ENCODE peak calls at places on chromosomes 16 and 17, in seven cellular contexts. One of them, this sample, is unnamed.

GRCh38 chr17:3558603-3559269 is 1.1 kb upstream of the TRPV3 start:
- DNase-seq in stimulated activated CD8-positive, alpha-beta memory T cell treated with anti-CD3 and anti-CD28 coated beads, Interleukin-12 subunit alpha, Interleukin-12 subunit beta, amount 100 ng/mL, for 1 hour: no peak
- DNase-seq in BJ: no peak
- DNase-seq in GM10248: peak
- DNase-seq in stimulated activated CD4-positive, alpha-beta T cell treated with anti-CD3 and anti-CD28 coated beads, Interleukin-4, amount 100 ng/mL, for 1 hour: peak
- DNase-seq in RCC 7860: peak
- DNase-seq in B cell: peak
- DNase-seq in this sample: peak

GRCh38 chr16:86764551-86764950 is 186.2 kb downstream of the FOXL1 start:
- DNase-seq in B cell: no peak
- DNase-seq in stimulated activated CD4-positive, alpha-beta T cell treated with anti-CD3 and anti-CD28 coated beads, Interleukin-4, amount 100 ng/mL, for 1 hour: no peak
- DNase-seq in GM10248: no peak
- DNase-seq in BJ: no peak
- DNase-seq in stimulated activated CD8-positive, alpha-beta memory T cell treated with anti-CD3 and anti-CD28 coated beads, Interleukin-12 subunit alpha, Interleukin-12 subunit beta, amount 100 ng/mL, for 1 hour: no peak
- DNase-seq in RCC 7860: no peak
- DNase-seq in this sample: no peak

GRCh38 chr16:11602321-11602720 is 15.6 kb upstream of the LITAF start:
- DNase-seq in RCC 7860: no peak
- DNase-seq in stimulated activated CD4-positive, alpha-beta T cell treated with anti-CD3 and anti-CD28 coated beads, Interleukin-4, amount 100 ng/mL, for 1 hour: no peak
- DNase-seq in B cell: no peak
- DNase-seq in GM10248: no peak
- DNase-seq in stimulated activated CD8-positive, alpha-beta memory T cell treated with anti-CD3 and anti-CD28 coated beads, Interleukin-12 subunit alpha, Interleukin-12 subunit beta, amount 100 ng/mL, for 1 hour: no peak
- DNase-seq in BJ: no peak
- DNase-seq in this sample: no peak

GRCh38 chr17:82397449-82398335 is 20.5 kb upstream of the HEXD start:
- DNase-seq in BJ: no peak
- DNase-seq in stimulated activated CD8-positive, alpha-beta memory T cell treated with anti-CD3 and anti-CD28 coated beads, Interleukin-12 subunit alpha, Interleukin-12 subunit beta, amount 100 ng/mL, for 1 hour: no peak
- DNase-seq in RCC 7860: no peak
- DNase-seq in GM10248: no peak
- DNase-seq in B cell: no peak
- DNase-seq in stimulated activated CD4-positive, alpha-beta T cell treated with anti-CD3 and anti-CD28 coated beads, Interleukin-4, amount 100 ng/mL, for 1 hour: no peak
- DNase-seq in this sample: no peak

GRCh38 chr16:71448274-71448866 is 6.5 kb upstream of the TLE7 start:
- DNase-seq in B cell: no peak
- DNase-seq in RCC 7860: no peak
- DNase-seq in GM10248: no peak
- DNase-seq in stimulated activated CD8-positive, alpha-beta memory T cell treated with anti-CD3 and anti-CD28 coated beads, Interleukin-12 subunit alpha, Interleukin-12 subunit beta, amount 100 ng/mL, for 1 hour: no peak
- DNase-seq in stimulated activated CD4-positive, alpha-beta T cell treated with anti-CD3 and anti-CD28 coated beads, Interleukin-4, amount 100 ng/mL, for 1 hour: no peak
- DNase-seq in BJ: no peak
- DNase-seq in this sample: no peak

GRCh38 chr17:48002208-48002919 is 31.5 kb downstream of the CDK5RAP3 start:
- DNase-seq in stimulated activated CD4-positive, alpha-beta T cell treated with anti-CD3 and anti-CD28 coated beads, Interleukin-4, amount 100 ng/mL, for 1 hour: no peak
- DNase-seq in B cell: no peak
- DNase-seq in stimulated activated CD8-positive, alpha-beta memory T cell treated with anti-CD3 and anti-CD28 coated beads, Interleukin-12 subunit alpha, Interleukin-12 subunit beta, amount 100 ng/mL, for 1 hour: no peak
- DNase-seq in RCC 7860: peak
- DNase-seq in GM10248: peak
- DNase-seq in BJ: peak
- DNase-seq in this sample: peak

GRCh38 chr17:62653002-62653830 is 25.7 kb downstream of the MRC2 start:
- DNase-seq in B cell: peak
- DNase-seq in stimulated activated CD8-positive, alpha-beta memory T cell treated with anti-CD3 and anti-CD28 coated beads, Interleukin-12 subunit alpha, Interleukin-12 subunit beta, amount 100 ng/mL, for 1 hour: peak
- DNase-seq in BJ: no peak
- DNase-seq in RCC 7860: peak
- DNase-seq in stimulated activated CD4-positive, alpha-beta T cell treated with anti-CD3 and anti-CD28 coated beads, Interleukin-4, amount 100 ng/mL, for 1 hour: peak
- DNase-seq in GM10248: peak
- DNase-seq in this sample: peak

GRCh38 chr16:68362952-68363846 is 52.4 kb downstream of the PRMT7 start:
- DNase-seq in BJ: no peak
- DNase-seq in GM10248: no peak
- DNase-seq in stimulated activated CD8-positive, alpha-beta memory T cell treated with anti-CD3 and anti-CD28 coated beads, Interleukin-12 subunit alpha, Interleukin-12 subunit beta, amount 100 ng/mL, for 1 hour: no peak
- DNase-seq in RCC 7860: no peak
- DNase-seq in B cell: no peak
- DNase-seq in stimulated activated CD4-positive, alpha-beta T cell treated with anti-CD3 and anti-CD28 coated beads, Interleukin-4, amount 100 ng/mL, for 1 hour: no peak
- DNase-seq in this sample: no peak

GRCh38 chr16:84091460-84091859 is 25.3 kb downstream of the MBTPS1 start:
- DNase-seq in B cell: no peak
- DNase-seq in stimulated activated CD4-positive, alpha-beta T cell treated with anti-CD3 and anti-CD28 coated beads, Interleukin-4, amount 100 ng/mL, for 1 hour: no peak
- DNase-seq in stimulated activated CD8-positive, alpha-beta memory T cell treated with anti-CD3 and anti-CD28 coated beads, Interleukin-12 subunit alpha, Interleukin-12 subunit beta, amount 100 ng/mL, for 1 hour: no peak
- DNase-seq in RCC 7860: no peak
- DNase-seq in BJ: no peak
- DNase-seq in GM10248: no peak
- DNase-seq in this sample: no peak

GRCh38 chr16:70163596-70163995 is 10.0 kb upstream of the CLEC18C start:
- DNase-seq in RCC 7860: no peak
- DNase-seq in stimulated activated CD8-positive, alpha-beta memory T cell treated with anti-CD3 and anti-CD28 coated beads, Interleukin-12 subunit alpha, Interleukin-12 subunit beta, amount 100 ng/mL, for 1 hour: no peak
- DNase-seq in stimulated activated CD4-positive, alpha-beta T cell treated with anti-CD3 and anti-CD28 coated beads, Interleukin-4, amount 100 ng/mL, for 1 hour: no peak
- DNase-seq in BJ: no peak
- DNase-seq in GM10248: no peak
- DNase-seq in B cell: no peak
- DNase-seq in this sample: no peak

GRCh38 chr16:85731179-85731578 is 19.7 kb downstream of the C16orf74 start:
- DNase-seq in BJ: no peak
- DNase-seq in stimulated activated CD8-positive, alpha-beta memory T cell treated with anti-CD3 and anti-CD28 coated beads, Interleukin-12 subunit alpha, Interleukin-12 subunit beta, amount 100 ng/mL, for 1 hour: no peak
- DNase-seq in GM10248: no peak
- DNase-seq in stimulated activated CD4-positive, alpha-beta T cell treated with anti-CD3 and anti-CD28 coated beads, Interleukin-4, amount 100 ng/mL, for 1 hour: no peak
- DNase-seq in RCC 7860: no peak
- DNase-seq in B cell: peak
- DNase-seq in this sample: no peak

GRCh38 chr16:11205754-11206459 is 50.1 kb downstream of the SOCS1 start:
- DNase-seq in stimulated activated CD8-positive, alpha-beta memory T cell treated with anti-CD3 and anti-CD28 coated beads, Interleukin-12 subunit alpha, Interleukin-12 subunit beta, amount 100 ng/mL, for 1 hour: no peak
- DNase-seq in GM10248: peak
- DNase-seq in RCC 7860: no peak
- DNase-seq in BJ: no peak
- DNase-seq in stimulated activated CD4-positive, alpha-beta T cell treated with anti-CD3 and anti-CD28 coated beads, Interleukin-4, amount 100 ng/mL, for 1 hour: no peak
- DNase-seq in B cell: no peak
- DNase-seq in this sample: no peak